ENCODE peak calls at places on chromosomes 11 and 22, in five cellular contexts. U is GM20000, S is HCT116, H is RWPE1, G is brain microvascular endothelial cell. W is an unnamed sample.

GRCh38 chr11:111574373-111575230 is 27.6 kb upstream of the SIK2 start:
- DNase-seq in H (no peak), G (no peak), S (no peak), U (no peak), W (no peak)

GRCh38 chr11:18115360-18116127 is 9.7 kb upstream of the SAAL1 start:
- DNase-seq in U (peak; percentile 88), H (peak; percentile 79), G (peak; percentile 34), S (peak; percentile 76), W (no peak)

GRCh38 chr22:21712751-21713427 is 22.7 kb downstream of the YPEL1 start:
- DNase-seq in G (peak; percentile 71), H (peak; percentile 59), S (peak; percentile 68), U (peak; percentile 82), W (peak; percentile 59)

GRCh38 chr22:32309585-32310251 is 47.9 kb upstream of the RFPL3 start:
- DNase-seq in H (no peak), G (no peak), S (no peak), U (no peak), W (peak; percentile 27)

GRCh38 chr22:45960477-45961386 is 16.2 kb downstream of the WNT7B start:
- DNase-seq in S (no peak), U (no peak), H (no peak), G (no peak), W (no peak)

GRCh38 chr22:20448630-20449029 is 11.0 kb upstream of the SCARF2 start:
- DNase-seq in H (no peak), S (no peak), U (no peak), G (no peak), W (no peak)

GRCh38 chr11:131894615-131895544 is 524.5 kb downstream of the NTM start:
- DNase-seq in U (no peak), G (no peak), S (no peak), H (no peak), W (peak; percentile 54)

GRCh38 chr22:49103314-49104052 is 724.2 kb downstream of the BRD1 start:
- DNase-seq in S (no peak), U (no peak), G (no peak), H (no peak), W (peak; percentile 38)

GRCh38 chr11:69242583-69242940 is 51.4 kb upstream of the MYEOV start:
- DNase-seq in H (no peak), U (no peak), S (no peak), G (no peak), W (no peak)

GRCh38 chr22:24986816-24987215 is 34.3 kb downstream of the KIAA1671 start:
- DNase-seq in H (no peak), U (no peak), G (no peak), S (no peak), W (no peak)

GRCh38 chr22:36921309-36922096 is 8.1 kb downstream of the CSF2RB start:
- DNase-seq in U (peak; percentile 79), H (no peak), G (no peak), S (no peak), W (no peak)

GRCh38 chr22:49554741-49555140 is 272.9 kb downstream of the BRD1 start:
- DNase-seq in G (no peak), U (no peak), H (no peak), S (no peak), W (no peak)

GRCh38 chr11:46557684-46558151 is 36.1 kb downstream of the AMBRA1 start:
- DNase-seq in H (no peak), S (peak; percentile 29), G (peak; percentile 67), U (no peak), W (no peak)

GRCh38 chr11:125941606-125942275 is 4.1 kb upstream of the VSIG10L2 start:
- DNase-seq in S (peak; percentile 22), H (peak; percentile 50), G (no peak), U (peak; percentile 71), W (peak; percentile 71)

GRCh38 chr22:20238567-20239062 is 29.5 kb downstream of the RTN4R start:
- DNase-seq in U (peak; percentile 96), H (peak; percentile 42), S (peak; percentile 13), G (no peak), W (peak; percentile 84)

GRCh38 chr22:45502215-45503070 is at the start of gene FBLN1:
- DNase-seq in U (no peak), H (peak; percentile 16), G (no peak), S (no peak), W (peak; percentile 43)

GRCh38 chr11:11779975-11780374 is 61.8 kb upstream of the USP47 start:
- DNase-seq in H (no peak), U (no peak), G (no peak), S (no peak), W (no peak)

GRCh38 chr11:95556342-95557151 is 233.0 kb downstream of the FAM76B start:
- DNase-seq in G (no peak), S (no peak), U (peak; percentile 32), H (no peak), W (no peak)

GRCh38 chr22:27240298-27240885 is 561.2 kb downstream of the MN1 start:
- DNase-seq in H (no peak), U (no peak), G (no peak), S (no peak), W (no peak)

GRCh38 chr22:28978158-28978557 is 83.5 kb downstream of the C22orf31 start:
- DNase-seq in S (peak; percentile 40), U (no peak), G (peak; percentile 49), H (peak; percentile 31), W (peak; percentile 50)

GRCh38 chr11:2507945-2508749 is 63.3 kb downstream of the KCNQ1 start:
- DNase-seq in U (peak; percentile 3), S (no peak), H (no peak), G (no peak), W (no peak)

GRCh38 chr22:17576475-17576874 is 13.2 kb downstream of the SLC25A18 start:
- DNase-seq in S (no peak), H (peak; percentile 84), U (no peak), G (peak; percentile 50), W (no peak)

GRCh38 chr11:130313383-130314183 is 1.1 kb downstream of the ZBTB44 start:
- DNase-seq in G (no peak), S (no peak), U (no peak), H (peak; percentile 26), W (no peak)

GRCh38 chr11:130318031-130318673 is 3.4 kb upstream of the ZBTB44 start:
- DNase-seq in G (no peak), H (no peak), U (no peak), S (no peak), W (no peak)

GRCh38 chr11:130314749-130315285 is at the start of gene ZBTB44:
- DNase-seq in H (peak; percentile 93), S (peak; percentile 72), U (peak; percentile 97), G (peak; percentile 81), W (peak; percentile 97)

GRCh38 chr11:130314184-130314748 is 451 bp downstream of the ZBTB44 start:
- DNase-seq in S (peak; percentile 10), H (peak; percentile 67), U (peak; percentile 87), G (peak; percentile 15), W (peak; percentile 83)

GRCh38 chr11:130315354-130315970 is 745 bp upstream of the ZBTB44 start:
- DNase-seq in G (no peak), U (peak; percentile 75), S (no peak), H (no peak), W (peak; percentile 64)
- TF ChIP-seq CTCF in G (no peak), U (peak; percentile 34), S (no peak), H (no peak), W (no peak)

GRCh38 chr11:64848779-64849599 is 4.5 kb upstream of the CDC42BPG start:
- DNase-seq in U (no peak), S (no peak), H (no peak), G (no peak), W (peak; percentile 84)

GRCh38 chr11:64850979-64851567 is 6.6 kb upstream of the CDC42BPG start:
- DNase-seq in H (no peak), U (peak; percentile 91), G (no peak), S (no peak), W (no peak)

GRCh38 chr11:64851831-64852337 is 7.4 kb upstream of the CDC42BPG start:
- DNase-seq in S (no peak), G (no peak), H (no peak), U (peak; percentile 71), W (no peak)

GRCh38 chr11:64848214-64848778 is 3.8 kb upstream of the CDC42BPG start:
- DNase-seq in H (no peak), G (no peak), U (no peak), S (no peak), W (no peak)

DNA sequence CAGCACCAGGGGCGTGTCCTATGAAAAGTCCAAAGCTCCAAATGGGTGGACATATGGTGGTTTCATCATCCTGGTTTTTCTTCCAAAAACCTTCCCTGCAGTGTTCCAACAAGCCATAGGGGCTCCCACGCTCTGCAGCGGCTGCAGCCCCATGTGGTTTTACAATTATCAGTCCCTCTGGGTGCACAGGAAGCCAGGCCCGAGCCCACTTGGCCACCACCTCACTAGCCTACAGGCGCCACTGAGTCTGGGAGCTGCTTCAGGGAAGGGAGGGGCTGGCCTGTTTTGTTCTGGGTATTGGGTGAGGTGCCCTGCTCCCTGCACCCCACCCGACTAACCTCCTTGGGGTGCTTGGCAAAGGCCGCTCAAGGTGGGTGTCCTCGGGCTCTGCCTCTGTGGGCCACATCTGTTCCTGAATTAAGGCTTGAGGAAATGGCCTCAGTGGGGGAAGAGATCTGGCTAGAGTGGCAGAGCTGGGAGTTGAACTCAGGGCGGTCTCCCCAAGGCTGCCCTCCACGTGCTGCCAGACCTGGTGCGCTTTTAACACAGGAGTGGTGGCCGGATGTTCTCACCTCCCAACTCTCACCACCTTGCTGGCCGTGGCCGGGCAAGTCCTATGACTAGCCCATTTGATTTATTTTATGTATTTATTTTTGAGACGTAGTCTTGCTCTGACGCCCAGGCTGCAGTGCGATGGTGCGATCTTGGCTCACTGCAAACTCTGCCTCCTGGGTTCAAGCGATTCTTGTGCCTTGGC is 5.3 kb upstream of the CDC42BPG start:
- DNase-seq in S (no peak), G (no peak), H (no peak), U (no peak), W (no peak)
- TF ChIP-seq CTCF in S (no peak), G (no peak), H (no peak), U (no peak), W (no peak)

GRCh38 chr22:40161182-40161581 is 16.5 kb upstream of the TNRC6B start:
- DNase-seq in U (no peak), H (no peak), G (no peak), S (no peak), W (no peak)

GRCh38 chr22:40153705-40154104 is 24.0 kb upstream of the TNRC6B start:
- DNase-seq in S (no peak), U (no peak), G (no peak), H (no peak), W (no peak)

GRCh38 chr22:40153186-40153585 is 24.5 kb upstream of the TNRC6B start:
- DNase-seq in U (no peak), G (no peak), H (no peak), S (no peak), W (no peak)

GRCh38 chr22:40157546-40157945 is 20.2 kb upstream of the TNRC6B start:
- DNase-seq in H (no peak), U (no peak), G (no peak), S (no peak), W (no peak)

GRCh38 chr22:40156001-40156516 is 21.7 kb upstream of the TNRC6B start:
- DNase-seq in H (peak; percentile 60), U (no peak), S (peak; percentile 51), G (peak; percentile 60), W (peak; percentile 35)
- TF ChIP-seq CTCF in H (peak; percentile 34), U (no peak), S (no peak), G (peak; percentile 44), W (no peak)

GRCh38 chr11:57476883-57477506 is 16.7 kb downstream of the RTN4RL2 start:
- DNase-seq in S (no peak), H (peak; percentile 63), U (peak; percentile 86), G (no peak), W (peak; percentile 71)
- TF ChIP-seq CTCF in S (no peak), H (peak; percentile 46), U (peak; percentile 49), G (peak; percentile 66), W (peak; percentile 43)

GRCh38 chr11:99020324-99021225 is at the start of gene CNTN5:
- DNase-seq in G (peak; percentile 35), U (peak; percentile 11), S (no peak), H (peak; percentile 0), W (no peak)
- TF ChIP-seq CTCF in G (peak; percentile 17), U (no peak), S (no peak), H (peak; percentile 31), W (no peak)

GRCh38 chr11:34468209-34468841 is 29.6 kb downstream of the CAT start:
- DNase-seq in U (peak; percentile 40), S (peak; percentile 28), H (peak; percentile 43), G (peak; percentile 34), W (no peak)
- TF ChIP-seq CTCF in U (peak; percentile 59), S (peak; percentile 78), H (peak; percentile 85), G (peak; percentile 80), W (peak; percentile 64)